ENCODE peak calls at places on chromosome 22, in seven cellular contexts. Z is A549, T is psoas muscle, I is right atrium auricular region, O is lower lobe of right lung, H is K562, R is heart left ventricle. J is an unnamed sample.

GRCh38 chr22:37089451-37089850 is 20.1 kb downstream of the TMPRSS6 start:
- DNase-seq in Z (no peak), T (no peak), I (no peak), O (peak), H (no peak), R (no peak), J (no peak)

GRCh38 chr22:17477401-17477833 is 85.9 kb upstream of the SLC25A18 start:
- DNase-seq in Z (no peak), T (peak), I (peak), O (peak), H (no peak), R (peak), J (no peak)

GRCh38 chr22:43109921-43110443 is 568 bp upstream of the BIK start:
- DNase-seq in Z (no peak), T (no peak), I (no peak), O (no peak), H (peak), R (no peak), J (no peak)

GRCh38 chr22:31947296-31947695 is 3.0 kb downstream of the YWHAH start:
- DNase-seq in Z (peak), T (no peak), I (no peak), O (no peak), H (no peak), R (no peak), J (no peak)

GRCh38 chr22:17120711-17121234 is 387 bp downstream of the TMEM121B start:
- DNase-seq in Z (no peak), T (no peak), I (no peak), O (no peak), H (peak), R (no peak), J (no peak)

GRCh38 chr22:32075997-32076725 is 33.1 kb downstream of the SLC5A1 start:
- DNase-seq in Z (no peak), T (no peak), I (no peak), O (no peak), H (no peak), R (no peak), J (no peak)

GRCh38 chr22:39856588-39856987 is 37.0 kb downstream of the ENTHD1 start:
- DNase-seq in Z (no peak), T (no peak), I (no peak), O (no peak), H (no peak), R (no peak), J (no peak)

GRCh38 chr22:40202225-40202944 is 24.7 kb downstream of the TNRC6B start:
- DNase-seq in Z (no peak), T (no peak), I (no peak), O (no peak), H (peak), R (no peak), J (no peak)

GRCh38 chr22:17130199-17130598 is 9.0 kb upstream of the TMEM121B start:
- DNase-seq in Z (no peak), T (no peak), I (no peak), O (no peak), H (no peak), R (no peak), J (no peak)

GRCh38 chr22:37090920-37091688 is 18.4 kb downstream of the TMPRSS6 start:
- DNase-seq in Z (no peak), T (no peak), I (no peak), O (no peak), H (no peak), R (no peak), J (no peak)

GRCh38 chr22:30821863-30822215 is 127.2 kb downstream of the OSBP2 start:
- DNase-seq in Z (no peak), T (no peak), I (no peak), O (no peak), H (no peak), R (no peak), J (no peak)
- H3K4me3 ChIP-seq in Z (no peak), T (peak), I (peak), O (peak), H (no peak), R (peak), J (peak)

DNA sequence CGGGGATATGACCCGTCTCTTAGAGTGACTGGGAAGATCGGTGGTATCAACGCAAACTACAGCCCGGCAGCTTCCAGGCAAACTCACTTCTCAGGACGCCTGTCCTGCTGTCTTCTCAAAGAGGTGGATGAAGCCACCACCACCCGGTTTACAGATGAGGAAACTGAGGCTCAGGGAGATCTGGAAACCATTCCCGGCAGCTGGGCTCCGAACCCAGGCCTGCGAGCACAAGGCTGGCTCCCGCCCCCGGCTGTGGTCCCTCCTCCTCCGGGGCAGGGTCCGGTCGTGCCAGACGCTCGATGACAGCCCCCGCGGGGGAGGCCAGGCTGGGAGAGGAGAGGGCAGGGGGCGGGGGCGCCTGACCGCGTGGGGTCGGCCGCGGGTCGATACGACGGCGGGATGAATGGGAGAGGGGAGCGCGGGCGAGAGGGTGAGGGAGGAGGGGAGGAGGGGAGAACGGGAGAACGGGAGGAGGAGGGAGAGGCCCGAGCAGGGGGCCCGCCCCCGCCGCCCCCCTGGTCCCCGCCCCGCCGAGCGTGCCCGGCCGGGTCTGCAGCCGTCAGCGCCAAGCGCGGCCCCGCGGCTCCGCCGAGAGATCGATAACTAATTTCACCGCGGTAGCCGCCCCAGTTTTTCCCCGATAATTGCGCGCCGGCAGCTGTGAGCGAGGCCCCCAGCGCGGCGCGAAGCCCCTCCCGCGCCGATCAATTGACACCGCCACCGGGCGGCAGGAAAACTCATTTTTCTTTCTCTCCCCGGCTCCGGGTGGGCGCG is 14.0 kb downstream of the IGLL1 start:
- DNase-seq in Z (no peak), T (no peak), I (no peak), O (no peak), H (peak), R (no peak), J (no peak)
- H3K4me3 ChIP-seq in Z (peak), T (peak), I (peak), O (peak), H (no peak), R (peak), J (peak)

DNA sequence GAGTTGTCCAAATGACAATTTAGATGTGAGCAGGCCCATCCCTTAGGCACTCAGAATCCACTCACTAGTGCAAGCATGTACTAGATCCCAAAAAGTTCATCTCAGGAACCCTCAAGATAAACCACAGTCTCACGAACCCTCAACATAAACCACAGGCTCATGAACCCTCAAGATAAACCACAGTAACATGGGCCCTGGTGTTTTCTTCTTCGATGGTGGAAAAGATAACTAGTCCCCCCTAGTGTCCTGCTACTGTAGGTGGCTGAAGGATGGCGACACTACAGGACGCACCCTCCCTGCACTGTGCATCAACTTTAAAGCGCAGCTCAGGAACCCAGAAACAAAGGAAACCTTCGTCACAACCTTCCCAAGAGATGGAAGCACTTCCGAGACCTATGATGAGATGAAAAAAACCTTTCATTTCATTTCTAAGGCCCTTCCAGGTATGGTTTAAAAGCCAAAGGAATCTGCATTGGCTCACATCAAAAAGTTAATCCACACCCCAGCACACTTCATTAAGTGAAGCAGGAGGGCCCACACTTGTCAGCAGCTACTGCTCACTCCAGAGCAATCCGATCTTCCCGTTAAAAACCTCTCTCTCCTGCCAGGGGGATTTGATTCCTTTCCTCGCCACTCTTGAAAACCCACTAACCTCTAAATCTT is 2.4 kb downstream of the LARGE1 start:
- DNase-seq in Z (no peak), T (no peak), I (no peak), O (no peak), H (no peak), R (no peak), J (no peak)
- H3K4me3 ChIP-seq in Z (no peak), T (peak), I (peak), O (no peak), H (no peak), R (peak), J (no peak)

GRCh38 chr22:30306629-30307016 is 17.3 kb upstream of the CASTOR1 start:
- DNase-seq in Z (no peak), T (no peak), I (no peak), O (no peak), H (no peak), R (no peak), J (no peak)

GRCh38 chr22:30305906-30306628 is 16.8 kb upstream of the CASTOR1 start:
- DNase-seq in Z (no peak), T (no peak), I (no peak), O (no peak), H (no peak), R (no peak), J (no peak)

GRCh38 chr22:30304495-30305244 is 15.4 kb upstream of the CASTOR1 start:
- DNase-seq in Z (no peak), T (no peak), I (no peak), O (no peak), H (no peak), R (no peak), J (no peak)

GRCh38 chr22:30307026-30307574 is 17.8 kb upstream of the CASTOR1 start:
- DNase-seq in Z (no peak), T (no peak), I (no peak), O (no peak), H (no peak), R (no peak), J (no peak)

GRCh38 chr22:30305519-30305905 is 16.2 kb upstream of the CASTOR1 start:
- DNase-seq in Z (no peak), T (peak), I (peak), O (no peak), H (no peak), R (peak), J (no peak)
- H3K4me3 ChIP-seq in Z (no peak), T (no peak), I (no peak), O (peak), H (no peak), R (no peak), J (no peak)

DNA sequence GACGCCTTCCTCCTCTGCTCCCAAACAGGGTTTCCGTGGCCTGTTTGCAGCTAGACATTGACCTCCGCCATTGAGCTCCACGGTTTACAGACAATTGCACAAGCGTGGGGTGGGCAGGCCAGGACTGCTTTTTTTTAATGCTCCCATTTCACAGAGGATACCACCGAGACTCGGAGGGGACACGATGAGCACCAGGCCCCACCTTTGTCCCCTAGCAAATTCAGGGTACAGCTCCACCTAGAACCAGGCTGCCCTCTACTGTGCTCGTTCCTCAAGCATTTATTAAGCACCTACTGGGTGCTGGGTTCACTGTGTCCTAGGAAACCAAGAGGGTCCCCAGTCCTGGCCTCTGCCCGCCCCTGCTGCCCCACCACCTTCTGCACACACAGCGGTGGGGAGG is 12.2 kb downstream of the RASD2 start:
- DNase-seq in Z (no peak), T (no peak), I (no peak), O (no peak), H (no peak), R (no peak), J (no peak)
- H3K4me3 ChIP-seq in Z (no peak), T (no peak), I (no peak), O (no peak), H (no peak), R (no peak), J (no peak)

DNA sequence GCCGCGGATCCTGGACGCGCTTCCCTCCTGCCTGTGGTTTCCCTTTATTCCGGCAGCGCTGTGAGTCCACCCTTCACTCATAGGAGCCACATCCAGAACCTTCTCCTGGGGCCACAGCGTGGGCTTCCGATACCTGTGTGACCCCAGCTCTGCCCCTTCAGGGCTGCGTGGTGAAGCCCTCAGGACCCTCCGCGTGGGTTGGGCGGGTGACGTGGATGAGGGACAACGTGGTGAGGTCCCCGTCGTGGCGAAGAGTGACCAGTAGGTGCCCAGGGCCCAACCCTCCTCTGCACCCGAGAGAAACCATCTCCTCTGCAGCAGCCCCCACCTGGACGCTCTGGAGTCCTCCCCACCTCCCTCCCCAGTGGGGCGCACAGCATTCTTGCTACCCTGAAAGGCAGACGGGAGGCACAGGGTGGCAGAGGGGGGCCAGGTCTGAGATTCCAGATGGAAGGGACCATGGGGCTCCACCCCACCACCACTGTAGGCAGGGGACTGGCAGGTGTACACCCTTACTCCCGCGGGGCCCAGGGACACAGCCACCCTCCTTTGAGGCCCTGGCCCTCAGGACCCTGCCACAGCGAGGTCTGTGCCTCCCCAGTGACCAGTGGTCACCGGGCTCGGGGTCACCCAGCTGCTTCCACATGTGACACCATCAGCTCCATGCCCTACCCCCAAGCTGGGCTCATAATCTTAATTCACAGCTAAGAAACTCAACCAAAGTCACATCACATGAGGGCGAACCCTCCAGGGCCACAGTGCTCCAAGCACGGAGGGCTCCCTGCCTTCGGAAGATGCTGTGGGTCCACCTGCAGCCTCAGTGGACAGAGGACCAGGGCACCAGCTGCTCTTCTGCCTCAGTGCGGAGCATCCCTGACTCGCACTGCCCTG is 3.4 kb upstream of the ZBED4 start:
- DNase-seq in Z (no peak), T (no peak), I (no peak), O (no peak), H (no peak), R (no peak), J (no peak)
- H3K4me3 ChIP-seq in Z (no peak), T (peak), I (peak), O (peak), H (no peak), R (no peak), J (no peak)

GRCh38 chr22:45055936-45056335 is 46.1 kb upstream of the PHF21B start:
- DNase-seq in Z (no peak), T (no peak), I (no peak), O (no peak), H (no peak), R (no peak), J (no peak)
- H3K4me3 ChIP-seq in Z (no peak), T (no peak), I (no peak), O (no peak), H (no peak), R (no peak), J (no peak)

J was measured in brain microvascular endothelial cell.